ENCODE peak calls at places on chromosomes 2 and 18, in seven cellular contexts. One of them, this sample, is unnamed. For H3K4me1, the result is how much of the 10 kb centered on the place peaks cover.

GRCh38 chr18:49769047-49769708 is 44.2 kb downstream of the ACAA2 start:
- DNase-seq in body of pancreas: no peak
- DNase-seq in endothelial cell of umbilical vein: no peak
- DNase-seq in upper lobe of right lung: no peak
- DNase-seq in right cardiac atrium: no peak
- DNase-seq in GM23248: no peak
- DNase-seq in fibroblast of lung: no peak
- DNase-seq in this sample: no peak

GRCh38 chr2:10241641-10242430 is 60.9 kb upstream of the HPCAL1 start:
- DNase-seq in body of pancreas: no peak
- DNase-seq in endothelial cell of umbilical vein: no peak
- DNase-seq in upper lobe of right lung: peak
- DNase-seq in right cardiac atrium: no peak
- DNase-seq in GM23248: no peak
- DNase-seq in fibroblast of lung: no peak
- DNase-seq in this sample: no peak

GRCh38 chr2:191632426-191632825 is 45.5 kb upstream of the NABP1 start:
- DNase-seq in body of pancreas: no peak
- DNase-seq in endothelial cell of umbilical vein: no peak
- DNase-seq in upper lobe of right lung: no peak
- DNase-seq in right cardiac atrium: no peak
- DNase-seq in GM23248: no peak
- DNase-seq in fibroblast of lung: no peak
- DNase-seq in this sample: no peak

GRCh38 chr18:58911766-58912165 is 47.1 kb downstream of the ZNF532 start:
- DNase-seq in body of pancreas: peak
- DNase-seq in endothelial cell of umbilical vein: peak
- DNase-seq in upper lobe of right lung: no peak
- DNase-seq in right cardiac atrium: no peak
- DNase-seq in GM23248: peak
- DNase-seq in fibroblast of lung: no peak
- DNase-seq in this sample: no peak

GRCh38 chr2:165675551-165675968 is 118.5 kb downstream of the GALNT3 start:
- DNase-seq in body of pancreas: no peak
- DNase-seq in endothelial cell of umbilical vein: no peak
- DNase-seq in upper lobe of right lung: no peak
- DNase-seq in right cardiac atrium: no peak
- DNase-seq in GM23248: no peak
- DNase-seq in fibroblast of lung: peak
- DNase-seq in this sample: no peak

GRCh38 chr2:171547720-171548119 is 25.4 kb downstream of the CYBRD1 start:
- DNase-seq in body of pancreas: no peak
- DNase-seq in endothelial cell of umbilical vein: no peak
- DNase-seq in upper lobe of right lung: no peak
- DNase-seq in right cardiac atrium: no peak
- DNase-seq in GM23248: peak
- DNase-seq in fibroblast of lung: peak
- DNase-seq in this sample: no peak

GRCh38 chr2:200604571-200605255 is 18.9 kb downstream of the AOX1 start:
- DNase-seq in body of pancreas: no peak
- DNase-seq in endothelial cell of umbilical vein: no peak
- DNase-seq in upper lobe of right lung: no peak
- DNase-seq in right cardiac atrium: no peak
- DNase-seq in GM23248: peak
- DNase-seq in fibroblast of lung: peak
- DNase-seq in this sample: no peak

GRCh38 chr2:30264236-30264635 is 32.9 kb downstream of the LBH start:
- DNase-seq in body of pancreas: no peak
- DNase-seq in endothelial cell of umbilical vein: no peak
- DNase-seq in upper lobe of right lung: no peak
- DNase-seq in right cardiac atrium: no peak
- DNase-seq in GM23248: no peak
- DNase-seq in fibroblast of lung: no peak
- DNase-seq in this sample: no peak

GRCh38 chr2:147716906-147717305 is 127.9 kb upstream of the ACVR2A start:
- DNase-seq in body of pancreas: no peak
- DNase-seq in endothelial cell of umbilical vein: no peak
- DNase-seq in upper lobe of right lung: no peak
- DNase-seq in right cardiac atrium: no peak
- DNase-seq in GM23248: no peak
- DNase-seq in fibroblast of lung: no peak
- DNase-seq in this sample: no peak

GRCh38 chr18:23143059-23143831 is 8.0 kb downstream of the CABLES1 start:
- DNase-seq in body of pancreas: peak
- DNase-seq in endothelial cell of umbilical vein: no peak
- DNase-seq in upper lobe of right lung: peak
- DNase-seq in right cardiac atrium: peak
- DNase-seq in GM23248: peak
- DNase-seq in fibroblast of lung: no peak
- DNase-seq in this sample: no peak

GRCh38 chr18:23138470-23138869 is 3.2 kb downstream of the CABLES1 start:
- DNase-seq in body of pancreas: peak
- DNase-seq in endothelial cell of umbilical vein: no peak
- DNase-seq in upper lobe of right lung: peak
- DNase-seq in right cardiac atrium: no peak
- DNase-seq in GM23248: no peak
- DNase-seq in fibroblast of lung: no peak
- DNase-seq in this sample: no peak

GRCh38 chr18:23143871-23144270 is 8.6 kb downstream of the CABLES1 start:
- DNase-seq in body of pancreas: no peak
- DNase-seq in endothelial cell of umbilical vein: no peak
- DNase-seq in upper lobe of right lung: peak
- DNase-seq in right cardiac atrium: peak
- DNase-seq in GM23248: no peak
- DNase-seq in fibroblast of lung: peak
- DNase-seq in this sample: no peak

GRCh38 chr18:23142285-23142929 is 7.1 kb downstream of the CABLES1 start:
- DNase-seq in body of pancreas: no peak
- DNase-seq in endothelial cell of umbilical vein: no peak
- DNase-seq in upper lobe of right lung: no peak
- DNase-seq in right cardiac atrium: no peak
- DNase-seq in GM23248: peak
- DNase-seq in fibroblast of lung: no peak
- DNase-seq in this sample: no peak

GRCh38 chr18:23141022-23141999 is 6.0 kb downstream of the CABLES1 start:
- DNase-seq in body of pancreas: peak
- DNase-seq in endothelial cell of umbilical vein: no peak
- DNase-seq in upper lobe of right lung: no peak
- DNase-seq in right cardiac atrium: peak
- DNase-seq in GM23248: peak
- DNase-seq in fibroblast of lung: no peak
- DNase-seq in this sample: no peak
- H3K4me1 ChIP-seq in body of pancreas: half or more
- H3K4me1 ChIP-seq in endothelial cell of umbilical vein: under half
- H3K4me1 ChIP-seq in upper lobe of right lung: under half
- H3K4me1 ChIP-seq in right cardiac atrium: under half
- H3K4me1 ChIP-seq in GM23248: under half
- H3K4me1 ChIP-seq in fibroblast of lung: under half
- H3K4me1 ChIP-seq in this sample: under half

GRCh38 chr2:61443342-61444041 is 27.4 kb downstream of the USP34 start:
- DNase-seq in body of pancreas: no peak
- DNase-seq in endothelial cell of umbilical vein: no peak
- DNase-seq in upper lobe of right lung: no peak
- DNase-seq in right cardiac atrium: no peak
- DNase-seq in GM23248: no peak
- DNase-seq in fibroblast of lung: no peak
- DNase-seq in this sample: no peak
- H3K4me1 ChIP-seq in body of pancreas: under half
- H3K4me1 ChIP-seq in endothelial cell of umbilical vein: under half
- H3K4me1 ChIP-seq in upper lobe of right lung: under half
- H3K4me1 ChIP-seq in right cardiac atrium: under half
- H3K4me1 ChIP-seq in GM23248: under half
- H3K4me1 ChIP-seq in fibroblast of lung: under half
- H3K4me1 ChIP-seq in this sample: under half

DNA sequence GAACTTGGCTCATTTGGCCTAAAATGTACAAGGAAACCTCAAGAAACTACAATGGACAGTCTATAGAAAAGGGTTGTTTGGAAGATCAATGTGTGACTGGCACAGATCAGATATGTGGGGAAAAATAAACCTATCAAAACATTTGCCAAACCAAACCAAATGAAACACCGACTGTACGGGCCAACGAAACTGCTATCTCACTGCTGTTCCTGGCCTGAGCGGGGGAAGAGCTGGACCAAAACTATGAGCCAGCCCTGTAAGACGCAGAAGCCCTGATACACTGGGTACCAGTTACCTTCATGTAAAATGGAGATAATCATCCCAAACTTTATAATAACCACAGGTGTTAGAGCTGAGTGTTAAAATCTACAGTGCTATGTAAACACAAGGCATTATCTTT is 11.7 kb downstream of the CDC42EP3 start:
- DNase-seq in body of pancreas: no peak
- DNase-seq in endothelial cell of umbilical vein: peak
- DNase-seq in upper lobe of right lung: no peak
- DNase-seq in right cardiac atrium: no peak
- DNase-seq in GM23248: peak
- DNase-seq in fibroblast of lung: no peak
- DNase-seq in this sample: no peak
- H3K4me1 ChIP-seq in body of pancreas: under half
- H3K4me1 ChIP-seq in endothelial cell of umbilical vein: half or more
- H3K4me1 ChIP-seq in upper lobe of right lung: half or more
- H3K4me1 ChIP-seq in right cardiac atrium: under half
- H3K4me1 ChIP-seq in GM23248: half or more
- H3K4me1 ChIP-seq in fibroblast of lung: under half
- H3K4me1 ChIP-seq in this sample: half or more

GRCh38 chr2:127642706-127643697 is 3.0 kb upstream of the GPR17 start:
- DNase-seq in body of pancreas: no peak
- DNase-seq in endothelial cell of umbilical vein: no peak
- DNase-seq in upper lobe of right lung: no peak
- DNase-seq in right cardiac atrium: peak
- DNase-seq in GM23248: no peak
- DNase-seq in fibroblast of lung: no peak
- DNase-seq in this sample: no peak

GRCh38 chr2:127645395-127646291 is at the start of gene GPR17:
- DNase-seq in body of pancreas: no peak
- DNase-seq in endothelial cell of umbilical vein: no peak
- DNase-seq in upper lobe of right lung: no peak
- DNase-seq in right cardiac atrium: peak
- DNase-seq in GM23248: no peak
- DNase-seq in fibroblast of lung: no peak
- DNase-seq in this sample: no peak

GRCh38 chr2:127644661-127645394 is 1.1 kb upstream of the GPR17 start:
- DNase-seq in body of pancreas: no peak
- DNase-seq in endothelial cell of umbilical vein: no peak
- DNase-seq in upper lobe of right lung: no peak
- DNase-seq in right cardiac atrium: no peak
- DNase-seq in GM23248: no peak
- DNase-seq in fibroblast of lung: no peak
- DNase-seq in this sample: no peak

GRCh38 chr2:127641846-127642510 is 4.0 kb upstream of the GPR17 start:
- DNase-seq in body of pancreas: no peak
- DNase-seq in endothelial cell of umbilical vein: no peak
- DNase-seq in upper lobe of right lung: no peak
- DNase-seq in right cardiac atrium: peak
- DNase-seq in GM23248: no peak
- DNase-seq in fibroblast of lung: no peak
- DNase-seq in this sample: peak

DNA sequence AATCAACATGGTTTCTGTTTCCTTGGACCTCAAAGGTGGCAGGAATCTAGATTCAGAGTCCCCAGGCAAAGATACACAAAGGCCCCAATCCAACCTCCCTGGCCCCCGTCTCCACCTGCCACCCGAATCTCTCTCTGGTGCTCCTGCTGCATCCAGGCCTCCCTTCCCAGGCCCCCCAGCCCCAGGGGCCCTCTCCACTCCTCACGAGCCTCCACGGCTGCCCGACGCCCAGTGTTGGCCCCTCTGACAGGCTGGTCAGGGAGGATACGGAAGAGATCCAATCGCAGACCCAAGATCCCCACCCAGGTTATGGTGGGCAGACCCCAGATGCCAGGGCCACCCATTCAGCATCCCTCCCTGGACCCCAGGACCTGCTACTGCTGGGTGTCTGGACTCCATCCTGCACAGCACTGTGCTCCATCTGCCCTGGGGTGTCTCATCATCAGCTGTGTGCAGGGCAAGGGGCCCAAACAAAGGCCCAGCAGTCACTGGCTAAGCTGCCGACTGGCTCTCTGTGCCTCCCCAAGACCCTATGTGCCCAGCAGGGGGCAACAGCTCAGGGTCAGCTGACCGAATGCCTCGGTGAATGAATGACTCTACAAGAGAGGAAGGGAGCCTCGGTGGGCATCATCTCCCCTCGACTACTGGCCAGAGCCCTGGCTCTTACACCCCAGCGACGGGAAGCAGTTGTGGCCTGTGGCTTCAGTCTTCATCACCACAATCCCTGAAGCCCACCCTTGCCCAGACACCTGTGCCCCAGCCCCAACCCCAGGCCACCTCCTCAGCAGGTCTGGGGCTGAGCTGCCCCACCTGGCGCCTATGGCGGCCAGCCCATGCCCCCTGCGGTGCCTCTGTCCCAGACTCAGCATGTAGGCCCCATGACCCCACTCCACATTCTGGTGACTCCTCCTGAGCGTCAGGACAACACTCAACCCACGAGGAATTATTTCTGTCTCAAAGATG is 2.0 kb upstream of the GPR17 start:
- DNase-seq in body of pancreas: no peak
- DNase-seq in endothelial cell of umbilical vein: no peak
- DNase-seq in upper lobe of right lung: no peak
- DNase-seq in right cardiac atrium: peak
- DNase-seq in GM23248: no peak
- DNase-seq in fibroblast of lung: no peak
- DNase-seq in this sample: no peak
- H3K4me1 ChIP-seq in body of pancreas: under half
- H3K4me1 ChIP-seq in endothelial cell of umbilical vein: under half
- H3K4me1 ChIP-seq in upper lobe of right lung: under half
- H3K4me1 ChIP-seq in right cardiac atrium: under half
- H3K4me1 ChIP-seq in GM23248: under half
- H3K4me1 ChIP-seq in fibroblast of lung: under half
- H3K4me1 ChIP-seq in this sample: under half

DNA sequence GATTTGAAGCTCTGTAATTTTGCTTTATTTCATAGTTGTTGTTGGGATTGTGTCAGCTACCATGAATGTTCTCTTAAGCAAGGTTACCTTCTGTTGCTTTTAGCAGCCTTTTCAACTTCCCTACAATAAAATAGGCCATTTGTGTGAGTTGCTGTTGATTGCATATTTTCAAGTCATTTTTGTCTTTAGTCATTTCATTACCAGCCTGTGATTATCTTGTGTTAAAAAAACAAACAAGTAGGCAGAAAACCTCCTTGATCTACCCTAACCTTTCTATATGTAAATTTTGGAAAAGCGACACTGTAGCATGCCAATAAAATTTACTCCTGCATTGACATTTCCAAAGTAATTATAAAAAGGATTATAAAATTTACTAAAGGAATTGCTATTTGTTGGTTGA is 19.3 kb downstream of the GREB1L start:
- DNase-seq in body of pancreas: no peak
- DNase-seq in endothelial cell of umbilical vein: no peak
- DNase-seq in upper lobe of right lung: no peak
- DNase-seq in right cardiac atrium: no peak
- DNase-seq in GM23248: no peak
- DNase-seq in fibroblast of lung: no peak
- DNase-seq in this sample: no peak
- H3K4me1 ChIP-seq in body of pancreas: under half
- H3K4me1 ChIP-seq in endothelial cell of umbilical vein: under half
- H3K4me1 ChIP-seq in upper lobe of right lung: under half
- H3K4me1 ChIP-seq in right cardiac atrium: under half
- H3K4me1 ChIP-seq in GM23248: under half
- H3K4me1 ChIP-seq in fibroblast of lung: under half
- H3K4me1 ChIP-seq in this sample: under half

GRCh38 chr18:2683055-2683454 is 27.5 kb downstream of the SMCHD1 start:
- DNase-seq in body of pancreas: no peak
- DNase-seq in endothelial cell of umbilical vein: no peak
- DNase-seq in upper lobe of right lung: no peak
- DNase-seq in right cardiac atrium: no peak
- DNase-seq in GM23248: peak
- DNase-seq in fibroblast of lung: no peak
- DNase-seq in this sample: no peak
- H3K4me1 ChIP-seq in body of pancreas: under half
- H3K4me1 ChIP-seq in endothelial cell of umbilical vein: under half
- H3K4me1 ChIP-seq in upper lobe of right lung: under half
- H3K4me1 ChIP-seq in right cardiac atrium: under half
- H3K4me1 ChIP-seq in GM23248: under half
- H3K4me1 ChIP-seq in fibroblast of lung: under half
- H3K4me1 ChIP-seq in this sample: under half